ENCODE peak calls at places on chromosomes 4 and X, in four cellular contexts. I is progenitor cell of endocrine pancreas; U is T follicular helper cell; H is stimulated activated CD8-positive, alpha-beta memory T cell treated with anti-CD3 and anti-CD28 coated beads, Interleukin-12 subunit alpha, Interleukin-12 subunit beta, amount 100 ng/mL, for 4 hours. D is an unnamed sample.

GRCh38 chr4:148441986-148442829 is at the start of gene NR3C2:
- DNase-seq in I (peak), U (peak), H (peak), D (peak)

GRCh38 chr4:2936773-2937145 is 26.4 kb downstream of the NOP14 start:
- DNase-seq in I (no peak), U (no peak), H (no peak), D (no peak)

GRCh38 chr4:7381890-7382633 is 52.7 kb downstream of the PSAPL1 start:
- DNase-seq in I (no peak), U (no peak), H (no peak), D (no peak)

GRCh38 chr4:151260526-151260925 is 16.4 kb upstream of the PRSS48 start:
- DNase-seq in I (no peak), U (no peak), H (no peak), D (no peak)

GRCh38 chrX:1531106-1531890 is 5.7 kb downstream of the P2RY8 start:
- DNase-seq in I (no peak), U (no peak), H (no peak), D (no peak)

GRCh38 chrX:71621644-71622346 is 3.5 kb upstream of the CXCR3 start:
- DNase-seq in I (no peak), U (no peak), H (no peak), D (no peak)

GRCh38 chr4:81882222-81882621 is 410.5 kb upstream of the RASGEF1B start:
- DNase-seq in I (no peak), U (no peak), H (no peak), D (no peak)

GRCh38 chr4:158161561-158162354 is 11.1 kb downstream of the GASK1B start:
- DNase-seq in I (no peak), U (no peak), H (no peak), D (no peak)

GRCh38 chrX:119870626-119871131 is 854 bp downstream of the RNF113A start:
- DNase-seq in I (no peak), U (peak), H (no peak), D (no peak)

GRCh38 chr4:37597019-37597418 is 89.2 kb downstream of the RELL1 start:
- DNase-seq in I (no peak), U (no peak), H (no peak), D (no peak)